ENCODE peak calls at places on chromosomes 7 and 10, in six cellular contexts. X is HCT116, N is HepG2, I is Panc1, U is SK-N-SH, A is K562. B is an unnamed sample.

GRCh38 chr10:110488124-110488681 is 9.5 kb upstream of the DUSP5 start:
- DNase-seq in X (no peak), N (no peak), I (peak), U (no peak), A (no peak), B (no peak)

GRCh38 chr7:79034733-79035132 is 418.7 kb downstream of the MAGI2 start:
- DNase-seq in X (no peak), N (no peak), I (no peak), U (no peak), A (no peak), B (no peak)

GRCh38 chr10:120221873-120222485 is 235.0 kb upstream of the PLPP4 start:
- DNase-seq in X (peak), N (peak), I (peak), U (peak), A (peak), B (peak)

GRCh38 chr7:51278797-51279196 is 37.8 kb downstream of the COBL start:
- DNase-seq in X (no peak), N (no peak), I (no peak), U (no peak), A (no peak), B (peak)

GRCh38 chr10:90087197-90088007 is 386.0 kb downstream of the KIF20B start:
- DNase-seq in X (peak), N (no peak), I (peak), U (no peak), A (no peak), B (no peak)

GRCh38 chr10:14259696-14260595 is 70.8 kb downstream of the FRMD4A start:
- DNase-seq in X (no peak), N (peak), I (no peak), U (no peak), A (no peak), B (no peak)

GRCh38 chr7:101645951-101646350 is 16.9 kb upstream of the MYL10 start:
- DNase-seq in X (no peak), N (no peak), I (no peak), U (no peak), A (no peak), B (no peak)

GRCh38 chr7:66306243-66306642 is 101.1 kb downstream of the TPST1 start:
- DNase-seq in X (peak), N (no peak), I (no peak), U (no peak), A (no peak), B (no peak)

GRCh38 chr10:33653584-33654367 is 319.3 kb upstream of the NRP1 start:
- DNase-seq in X (no peak), N (no peak), I (no peak), U (no peak), A (no peak), B (no peak)

GRCh38 chr10:131745591-131745990 is 155.2 kb upstream of the PPP2R2D start:
- DNase-seq in X (no peak), N (no peak), I (no peak), U (no peak), A (no peak), B (no peak)
- TF ChIP-seq SIN3A in X (no peak), N (no peak), I (no peak), U (no peak), A (no peak), B (no peak)

DNA sequence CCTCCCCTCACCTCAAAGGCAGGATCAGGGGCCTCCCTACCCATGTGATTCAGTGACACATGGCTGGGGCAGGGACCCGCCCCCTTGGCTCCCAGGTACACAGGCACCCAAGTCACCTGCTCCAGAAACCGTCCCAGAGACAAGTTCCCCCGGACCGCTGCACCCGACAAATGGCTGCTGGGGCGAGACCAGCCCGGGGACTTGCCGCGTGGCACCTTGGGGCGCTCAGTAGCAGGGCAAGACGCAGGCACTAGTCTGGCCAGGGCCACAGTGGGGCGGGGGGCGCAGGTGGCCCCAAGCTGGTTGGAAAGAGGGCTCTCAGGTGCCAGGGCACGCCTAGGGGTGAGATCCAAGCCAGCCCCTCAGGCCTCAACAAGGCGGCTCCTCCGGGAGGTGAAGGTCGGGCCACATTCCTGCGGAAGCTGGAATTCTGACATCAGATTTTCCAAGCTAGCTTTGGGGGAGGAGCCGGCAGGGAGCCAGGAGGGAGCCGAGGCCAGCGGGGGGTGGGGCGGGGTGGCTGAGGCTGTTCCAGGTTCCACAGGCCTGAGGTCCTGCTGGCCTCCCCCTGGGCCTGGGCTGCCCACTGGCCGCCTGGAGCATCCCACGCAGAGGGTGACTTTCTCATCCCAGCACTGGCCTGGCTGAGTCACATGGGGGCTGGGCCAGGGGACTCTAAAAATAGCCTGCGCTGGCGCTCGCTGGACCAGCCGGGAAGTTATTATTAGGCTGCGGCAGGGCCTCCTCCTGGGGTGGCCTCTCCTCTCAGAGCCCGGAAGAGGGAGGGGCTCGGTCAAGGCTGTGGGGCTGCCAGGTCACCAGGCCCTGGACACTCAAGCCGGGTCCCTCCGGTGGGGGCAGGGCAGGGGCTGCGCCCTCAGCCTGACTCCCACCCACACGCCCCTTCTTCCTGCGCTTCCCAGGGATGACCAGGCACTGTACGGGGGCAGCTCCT is 20.5 kb upstream of the INPP5A start:
- DNase-seq in X (no peak), N (peak), I (peak), U (peak), A (peak), B (peak)
- TF ChIP-seq SIN3A in X (no peak), N (peak), I (peak), U (peak), A (no peak), B (no peak)

GRCh38 chr7:37050801-37051200 is 326.5 kb upstream of the AOAH start:
- DNase-seq in X (no peak), N (no peak), I (no peak), U (no peak), A (no peak), B (no peak)

GRCh38 chr7:37054631-37055300 is 330.5 kb upstream of the AOAH start:
- DNase-seq in X (no peak), N (no peak), I (no peak), U (no peak), A (no peak), B (no peak)

GRCh38 chr7:37056256-37056655 is 332.0 kb upstream of the AOAH start:
- DNase-seq in X (no peak), N (no peak), I (no peak), U (no peak), A (no peak), B (no peak)

GRCh38 chr7:37048674-37049073 is 324.4 kb upstream of the AOAH start:
- DNase-seq in X (no peak), N (peak), I (no peak), U (no peak), A (no peak), B (no peak)

GRCh38 chr7:37052673-37053072 is 328.4 kb upstream of the AOAH start:
- DNase-seq in X (no peak), N (peak), I (no peak), U (no peak), A (peak), B (peak)
- TF ChIP-seq SIN3A in X (no peak), N (peak), I (no peak), U (no peak), A (no peak), B (peak)

GRCh38 chr7:25117226-25118047 is 7.6 kb downstream of the CYCS start:
- DNase-seq in X (no peak), N (peak), I (no peak), U (no peak), A (no peak), B (no peak)
- TF ChIP-seq SIN3A in X (no peak), N (no peak), I (no peak), U (no peak), A (no peak), B (no peak)

DNA sequence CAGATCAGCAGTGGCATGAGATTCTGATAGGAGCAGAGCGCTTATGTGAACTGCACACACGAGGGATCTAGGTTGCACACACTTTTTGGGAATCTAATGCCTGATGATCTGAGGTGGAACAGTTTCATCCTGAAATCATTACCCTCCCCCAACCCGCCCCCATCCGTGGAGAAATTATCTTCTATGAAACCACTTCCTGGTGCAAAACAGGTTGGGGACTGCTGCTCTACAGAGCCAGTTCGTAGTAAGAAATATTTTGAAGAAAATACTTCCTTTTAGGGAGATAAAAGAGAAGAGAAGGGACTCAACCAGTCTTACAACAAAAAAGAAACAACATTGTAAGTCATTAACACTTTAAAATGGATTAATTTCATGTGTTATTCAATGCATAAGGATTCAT is 1308.2 kb downstream of the GATA3 start:
- DNase-seq in X (no peak), N (no peak), I (no peak), U (no peak), A (no peak), B (no peak)
- TF ChIP-seq SIN3A in X (no peak), N (no peak), I (no peak), U (no peak), A (no peak), B (no peak)

GRCh38 chr7:64799-65430 is 127.5 kb upstream of the FAM20C start:
- DNase-seq in X (no peak), N (no peak), I (no peak), U (no peak), A (no peak), B (no peak)

GRCh38 chr7:63117-63480 is 129.3 kb upstream of the FAM20C start:
- DNase-seq in X (no peak), N (no peak), I (no peak), U (no peak), A (no peak), B (no peak)

GRCh38 chr7:63521-64021 is 128.8 kb upstream of the FAM20C start:
- DNase-seq in X (no peak), N (no peak), I (no peak), U (no peak), A (no peak), B (no peak)

GRCh38 chr7:65554-65953 is 126.8 kb upstream of the FAM20C start:
- DNase-seq in X (no peak), N (no peak), I (no peak), U (no peak), A (no peak), B (no peak)

GRCh38 chr7:64098-64521 is 128.3 kb upstream of the FAM20C start:
- DNase-seq in X (peak), N (peak), I (peak), U (peak), A (peak), B (no peak)
- TF ChIP-seq SIN3A in X (no peak), N (no peak), I (no peak), U (no peak), A (no peak), B (no peak)

GRCh38 chr7:85289279-85289678 is 102.4 kb upstream of the SEMA3D start:
- DNase-seq in X (no peak), N (no peak), I (no peak), U (no peak), A (no peak), B (no peak)
- TF ChIP-seq SIN3A in X (no peak), N (no peak), I (no peak), U (no peak), A (no peak), B (no peak)

GRCh38 chr10:35470535-35470934 is 134.2 kb downstream of the CCNY start:
- DNase-seq in X (no peak), N (no peak), I (no peak), U (peak), A (no peak), B (no peak)
- TF ChIP-seq SIN3A in X (no peak), N (no peak), I (no peak), U (no peak), A (no peak), B (no peak)